ENCODE peak calls at places on chromosomes 13 and 19, in seven cellular contexts. B is left ventricle myocardium inferior, N is IMR-90, Q is adrenal gland, P is astrocyte of the spinal cord, W is WTC11, I is dorsolateral prefrontal cortex. F is an unnamed sample.

GRCh38 chr19:10430505-10431253 is 10.3 kb downstream of the PDE4A start:
- DNase-seq in P (no peak), I (no peak), N (peak), B (peak), W (peak), Q (no peak), F (no peak)

GRCh38 chr19:35331551-35332214 is 2.7 kb downstream of the CD22 start:
- DNase-seq in Q (no peak), B (no peak), P (no peak), N (no peak), I (no peak), W (no peak), F (no peak)

GRCh38 chr13:64529874-64530485 is 2700.2 kb downstream of the PCDH9 start:
- DNase-seq in Q (no peak), I (no peak), N (no peak), W (peak), P (peak), B (no peak), F (peak)

GRCh38 chr19:33740811-33741396 is 55.8 kb upstream of the KCTD15 start:
- DNase-seq in N (peak), P (peak), W (peak), Q (peak), B (no peak), I (no peak), F (peak)

GRCh38 chr19:29587518-29587986 is 18.5 kb upstream of the POP4 start:
- DNase-seq in N (peak), P (no peak), W (no peak), B (no peak), Q (no peak), I (no peak), F (peak)

GRCh38 chr19:6580313-6580712 is 10.6 kb downstream of the CD70 start:
- DNase-seq in W (no peak), Q (peak), B (no peak), P (peak), I (no peak), N (peak), F (no peak)

GRCh38 chr19:53157601-53158000 is 1.3 kb downstream of the ZNF347 start:
- DNase-seq in Q (peak), P (peak), I (no peak), N (peak), B (no peak), W (peak), F (no peak)

GRCh38 chr13:49436890-49437289 is 7.0 kb downstream of the CAB39L start:
- DNase-seq in W (no peak), B (peak), Q (peak), N (peak), I (no peak), P (peak), F (no peak)

GRCh38 chr19:17847538-17848366 is at the start of gene JAK3:
- DNase-seq in W (peak), B (peak), N (peak), I (peak), P (peak), Q (peak), F (peak)

GRCh38 chr19:19964416-19964815 is 63.7 kb downstream of the ZNF93 start:
- DNase-seq in B (no peak), N (no peak), W (no peak), I (no peak), Q (no peak), P (no peak), F (no peak)

GRCh38 chr13:23673867-23674605 is 103.8 kb downstream of the TNFRSF19 start:
- DNase-seq in P (peak), B (no peak), W (no peak), Q (no peak), N (peak), I (no peak), F (no peak)

GRCh38 chr13:79870123-79870522 is 389.2 kb downstream of the NDFIP2 start:
- DNase-seq in N (peak), B (no peak), P (peak), I (no peak), Q (no peak), W (no peak), F (no peak)

GRCh38 chr19:18155095-18156087 is 2.4 kb downstream of the PIK3R2 start:
- DNase-seq in Q (peak), W (no peak), N (no peak), B (no peak), P (no peak), I (no peak), F (no peak)

GRCh38 chr19:28883241-28883693 is 329.7 kb downstream of the UQCRFS1 start:
- DNase-seq in W (no peak), Q (no peak), P (no peak), N (peak), B (peak), I (no peak), F (no peak)

GRCh38 chr19:17938092-17938845 is 5.5 kb downstream of the CCDC124 start:
- DNase-seq in I (peak), N (peak), Q (peak), B (peak), W (peak), P (peak), F (peak)

GRCh38 chr19:47176071-47176626 is 45.5 kb downstream of the SAE1 start:
- DNase-seq in N (peak), I (no peak), B (no peak), Q (no peak), W (no peak), P (peak), F (no peak)

GRCh38 chr19:18785179-18786124 is 5.7 kb downstream of the COMP start:
- DNase-seq in W (peak), I (no peak), B (peak), P (peak), Q (peak), N (peak), F (peak)

GRCh38 chr13:44739120-44739519 is 163.0 kb upstream of the TSC22D1 start:
- DNase-seq in Q (no peak), N (no peak), I (no peak), W (no peak), P (no peak), B (no peak), F (no peak)
- TF ChIP-seq CTCF in Q (peak), N (no peak), I (no peak), W (no peak), P (no peak), B (no peak), F (no peak)

GRCh38 chr19:49809987-49810389 is 3.1 kb downstream of the FUZ start:
- DNase-seq in I (no peak), Q (no peak), P (no peak), N (no peak), W (no peak), B (no peak), F (no peak)

GRCh38 chr19:49807888-49808675 is 5.0 kb downstream of the FUZ start:
- DNase-seq in B (no peak), P (no peak), I (no peak), W (no peak), N (no peak), Q (no peak), F (no peak)

GRCh38 chr19:49811328-49811727 is 1.8 kb downstream of the FUZ start:
- DNase-seq in B (no peak), P (no peak), W (no peak), Q (no peak), I (no peak), N (no peak), F (no peak)

GRCh38 chr19:49808762-49809154 is 4.3 kb downstream of the FUZ start:
- DNase-seq in P (peak), W (peak), B (peak), Q (peak), N (peak), I (peak), F (peak)

DNA sequence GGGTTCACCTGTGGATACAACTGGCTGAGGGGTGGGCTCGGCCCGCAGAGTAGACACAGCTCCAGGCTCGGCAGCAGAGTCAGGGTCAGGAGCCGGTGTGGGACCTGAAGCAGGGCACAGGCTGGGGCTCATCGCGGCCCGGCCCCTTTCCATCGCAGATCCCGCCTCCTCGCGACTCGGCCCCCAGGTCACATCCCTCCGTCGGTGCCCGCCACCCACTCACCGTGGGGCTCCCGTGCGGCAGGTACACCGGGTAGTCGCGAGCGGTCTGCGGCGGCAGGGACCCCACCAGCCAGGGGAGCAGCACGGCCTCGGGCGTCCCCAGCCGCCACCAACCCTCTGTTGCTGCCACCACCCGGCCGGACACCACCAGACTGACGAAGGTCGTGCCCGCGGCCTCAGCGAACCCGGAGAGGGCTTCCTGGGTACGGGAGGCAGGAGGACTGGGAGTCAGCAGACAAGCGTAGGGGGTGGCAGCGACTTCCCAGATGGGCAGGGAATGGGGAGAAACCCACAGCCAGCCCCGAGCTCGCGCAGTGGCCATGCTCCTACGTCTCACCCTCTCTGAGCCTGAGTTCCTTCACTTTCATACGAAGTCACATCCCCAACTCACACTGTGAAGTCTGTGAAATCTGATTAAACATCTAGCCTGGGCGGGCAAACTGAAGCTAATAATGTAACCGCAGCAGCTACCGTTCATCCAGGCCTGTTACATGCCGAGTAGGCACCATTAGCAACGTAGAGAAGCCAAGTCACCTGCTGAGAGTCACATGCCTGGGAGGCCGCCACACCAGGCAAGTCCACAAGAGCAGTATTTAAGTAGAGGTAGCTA is 3.7 kb downstream of the FUZ start:
- DNase-seq in Q (peak), N (no peak), P (peak), I (peak), W (peak), B (peak), F (peak)
- TF ChIP-seq CTCF in Q (peak), N (no peak), P (no peak), I (peak), W (no peak), B (no peak), F (no peak)

DNA sequence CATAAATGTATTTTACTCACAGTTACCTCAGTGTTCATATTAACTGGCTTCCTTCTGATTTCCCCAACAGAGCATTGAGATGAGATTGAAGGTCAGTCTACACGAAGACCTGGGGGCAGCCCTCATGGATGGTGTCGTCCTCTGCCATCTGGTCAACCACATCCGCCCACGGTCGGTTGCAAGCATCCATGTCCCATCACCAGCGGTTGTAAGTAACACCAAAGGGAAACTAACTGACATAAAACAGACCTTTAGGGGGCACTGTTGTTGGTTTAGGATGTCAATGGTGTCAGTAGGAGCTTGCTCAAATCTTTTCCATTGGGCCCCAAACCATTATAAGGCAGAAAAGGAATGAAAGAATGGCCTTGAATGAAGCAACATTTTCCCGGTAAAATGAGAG is 68.2 kb downstream of the ESD start:
- DNase-seq in P (no peak), I (no peak), Q (no peak), B (no peak), W (no peak), N (no peak), F (peak)
- TF ChIP-seq CTCF in P (peak), I (no peak), Q (no peak), B (no peak), W (peak), N (peak), F (peak)

DNA sequence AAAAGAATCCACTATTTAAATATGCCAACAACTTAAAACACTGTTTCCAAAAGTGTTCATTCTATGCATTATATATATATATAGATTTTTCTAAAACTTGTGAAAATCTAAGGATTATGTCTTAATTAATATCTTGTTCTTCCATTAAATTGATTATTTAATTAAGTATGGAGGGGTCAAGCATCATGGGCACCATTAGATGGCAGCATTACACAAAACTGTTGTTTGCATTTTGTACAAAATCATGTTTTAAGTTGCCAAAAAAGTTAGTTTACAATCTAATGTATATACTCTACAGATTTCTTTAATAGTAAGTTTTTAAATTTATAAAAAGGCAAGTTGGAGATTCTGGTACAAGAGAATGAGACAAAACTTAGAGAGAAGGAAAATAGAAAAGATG is 213.2 kb upstream of the EDNRB start:
- DNase-seq in Q (no peak), N (peak), B (no peak), P (no peak), W (no peak), I (no peak), F (no peak)
- TF ChIP-seq CTCF in Q (no peak), N (peak), B (no peak), P (peak), W (no peak), I (no peak), F (no peak)

DNA sequence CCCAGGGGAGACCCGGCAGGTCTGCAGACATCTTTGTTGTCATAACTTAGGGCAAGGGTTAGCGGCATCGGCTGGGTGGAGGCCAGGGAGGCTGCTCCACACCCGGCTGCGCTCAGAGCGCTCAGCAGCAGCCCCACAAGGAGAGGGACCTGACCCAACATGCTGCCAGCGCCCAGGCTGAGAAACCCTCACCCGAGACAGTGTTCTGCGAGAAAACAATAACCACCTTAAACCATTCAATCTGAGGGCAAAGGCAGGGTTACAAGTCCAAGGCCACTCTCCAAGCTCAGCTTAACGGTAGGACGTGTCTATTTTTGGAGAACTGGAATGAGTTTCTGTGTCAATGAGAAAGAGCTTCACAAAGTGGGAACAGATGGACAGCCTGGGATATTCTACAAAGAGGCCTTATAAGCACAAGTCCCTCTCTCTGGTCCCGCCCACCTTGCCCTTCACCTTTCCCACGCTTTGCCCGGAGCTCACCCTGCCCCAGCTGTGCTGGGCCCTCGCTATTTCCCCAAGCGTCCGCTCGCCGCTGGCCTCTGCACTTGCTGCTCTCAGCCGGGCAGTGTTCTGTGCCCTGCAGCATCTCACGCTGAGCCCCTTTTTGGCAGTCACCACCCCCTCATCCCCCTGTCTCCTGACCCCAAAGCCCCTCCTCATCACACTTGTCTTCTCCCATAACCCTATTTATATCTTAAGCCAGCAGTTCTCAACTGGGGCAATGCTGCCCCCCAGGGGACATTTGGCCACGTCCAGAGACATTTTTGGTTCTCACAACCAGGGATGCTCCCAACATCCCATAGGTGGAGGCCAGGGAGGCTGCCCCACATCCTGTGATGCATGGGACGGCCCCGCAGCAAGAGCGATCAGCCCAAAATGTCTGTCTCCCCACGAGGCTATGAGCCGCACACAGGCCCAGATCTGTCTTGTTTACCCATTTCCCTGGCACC is 17.6 kb downstream of the PPP1R12C start:
- DNase-seq in I (no peak), Q (no peak), W (peak), B (no peak), P (no peak), N (no peak), F (no peak)
- TF ChIP-seq CTCF in I (peak), Q (no peak), W (no peak), B (peak), P (peak), N (no peak), F (no peak)

DNA sequence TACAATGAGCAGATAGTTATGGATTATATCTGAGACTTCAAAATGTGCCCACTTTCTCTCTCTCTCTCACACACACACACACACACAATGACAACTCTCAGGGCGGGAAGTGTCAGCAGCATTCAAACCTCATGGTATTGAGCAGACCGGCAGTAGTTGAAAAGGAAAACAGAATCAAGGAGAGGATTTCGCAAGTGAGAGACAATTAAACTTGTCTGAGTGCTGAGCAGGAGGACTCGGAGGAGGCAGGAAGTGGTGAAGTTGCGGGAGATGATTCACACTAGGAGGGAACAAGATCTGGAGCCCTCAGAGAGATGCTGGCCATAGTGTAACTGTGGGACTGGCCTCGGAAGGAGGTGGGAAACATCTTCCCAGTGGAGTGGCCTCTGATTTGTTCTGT is 353.1 kb downstream of the EFNB2 start:
- DNase-seq in B (no peak), Q (no peak), N (peak), P (peak), W (no peak), I (no peak), F (no peak)
- TF ChIP-seq CTCF in B (no peak), Q (no peak), N (no peak), P (no peak), W (no peak), I (no peak), F (no peak)

GRCh38 chr13:98827449-98827848 is 75.0 kb upstream of the SLC15A1 start:
- DNase-seq in N (no peak), W (peak), I (no peak), Q (no peak), P (no peak), B (no peak), F (no peak)
- TF ChIP-seq CTCF in N (no peak), W (no peak), I (no peak), Q (no peak), P (no peak), B (no peak), F (no peak)